ENCODE peak calls at places on chromosomes 5 and 9, in five cellular contexts. T is GM04504, G is 8988T, N is cardiac muscle cell, R is RWPE1. O is an unnamed sample.

GRCh38 chr5:123855630-123856029 is 343.7 kb downstream of the CSNK1G3 start:
- DNase-seq in T (no peak), G (no peak), N (no peak), R (no peak), O (peak)

GRCh38 chr5:176611435-176611834 is 1.5 kb upstream of the GPRIN1 start:
- DNase-seq in T (peak), G (no peak), N (peak), R (peak), O (no peak)

GRCh38 chr9:116286287-116286686 is 132.7 kb downstream of the PAPPA start:
- DNase-seq in T (no peak), G (no peak), N (no peak), R (no peak), O (no peak)

GRCh38 chr5:74516217-74516636 is 124.3 kb downstream of the ENC1 start:
- DNase-seq in T (peak), G (no peak), N (no peak), R (no peak), O (no peak)

GRCh38 chr9:112601646-112602045 is 115.0 kb downstream of the KIAA1958 start:
- DNase-seq in T (no peak), G (no peak), N (peak), R (peak), O (no peak)

GRCh38 chr5:68565427-68565826 is 349.9 kb downstream of the PIK3R1 start:
- DNase-seq in T (no peak), G (no peak), N (no peak), R (no peak), O (no peak)

GRCh38 chr5:6110441-6111005 is 267.8 kb downstream of the MED10 start:
- DNase-seq in T (no peak), G (no peak), N (no peak), R (no peak), O (no peak)

GRCh38 chr5:39420482-39421145 is 4.2 kb downstream of the DAB2 start:
- DNase-seq in T (peak), G (no peak), N (peak), R (no peak), O (no peak)

GRCh38 chr5:53027913-53028312 is 38.8 kb downstream of the ITGA2 start:
- DNase-seq in T (peak), G (no peak), N (peak), R (peak), O (no peak)

GRCh38 chr9:98132806-98133631 is 14.0 kb upstream of the TRIM14 start:
- DNase-seq in T (no peak), G (no peak), N (no peak), R (no peak), O (no peak)

GRCh38 chr9:95085036-95085770 is 232.3 kb downstream of the FANCC start:
- DNase-seq in T (no peak), G (no peak), N (no peak), R (no peak), O (no peak)

GRCh38 chr5:178544166-178544834 is 45.9 kb downstream of the COL23A1 start:
- DNase-seq in T (no peak), G (no peak), N (no peak), R (no peak), O (no peak)

GRCh38 chr5:44387391-44387790 is 1.8 kb downstream of the FGF10 start:
- DNase-seq in T (no peak), G (no peak), N (no peak), R (no peak), O (no peak)

GRCh38 chr9:79952401-79952800 is 380.6 kb downstream of the TLE4 start:
- DNase-seq in T (no peak), G (no peak), N (peak), R (no peak), O (no peak)

GRCh38 chr9:132030626-132031325 is 48.9 kb downstream of the MED27 start:
- DNase-seq in T (no peak), G (no peak), N (no peak), R (no peak), O (no peak)

GRCh38 chr9:120434532-120434931 is 145.4 kb downstream of the CDK5RAP2 start:
- DNase-seq in T (no peak), G (no peak), N (peak), R (no peak), O (no peak)

GRCh38 chr9:18726546-18726945 is 252.6 kb downstream of the ADAMTSL1 start:
- DNase-seq in T (no peak), G (no peak), N (peak), R (no peak), O (no peak)

GRCh38 chr9:76219555-76220151 is 174.6 kb downstream of the RFK start:
- DNase-seq in T (no peak), G (no peak), N (peak), R (no peak), O (no peak)

GRCh38 chr5:43034591-43034968 is 5.5 kb downstream of the ANXA2R start:
- DNase-seq in T (no peak), G (no peak), N (peak), R (no peak), O (no peak)

GRCh38 chr5:40401281-40401680 is 278.4 kb upstream of the PTGER4 start:
- DNase-seq in T (no peak), G (no peak), N (peak), R (no peak), O (no peak)

GRCh38 chr5:172904643-172905345 is 54.4 kb upstream of the RPL26L1 start:
- DNase-seq in T (no peak), G (no peak), N (peak), R (peak), O (no peak)

GRCh38 chr5:145345883-145346282 is 489.3 kb downstream of the PRELID2 start:
- DNase-seq in T (no peak), G (no peak), N (no peak), R (no peak), O (no peak)

GRCh38 chr9:114588150-114588663 is 638 bp downstream of the ATP6V1G1 start:
- DNase-seq in T (no peak), G (no peak), N (peak), R (no peak), O (no peak)

GRCh38 chr5:68436686-68437520 is 221.3 kb downstream of the PIK3R1 start:
- DNase-seq in T (no peak), G (no peak), N (peak), R (no peak), O (no peak)

GRCh38 chr9:93479726-93480125 is 26.3 kb upstream of the FAM120AOS start:
- DNase-seq in T (no peak), G (no peak), N (peak), R (no peak), O (no peak)

GRCh38 chr9:36788534-36788933 is 215.8 kb downstream of the MELK start:
- DNase-seq in T (no peak), G (no peak), N (no peak), R (no peak), O (no peak)

GRCh38 chr5:9536717-9537116 is 9.2 kb downstream of the SEMA5A start:
- DNase-seq in T (no peak), G (no peak), N (no peak), R (no peak), O (no peak)

GRCh38 chr9:73219985-73220626 is 68.4 kb downstream of the ANXA1 start:
- DNase-seq in T (peak), G (no peak), N (peak), R (peak), O (no peak)

O was measured in DMS 273 treated with DMSO at 0.1 percent for 48 hours.